ENCODE peak calls at places on chromosomes 6 and 20, in ten cellular contexts. N is BE2C; K is CD4-positive, alpha-beta T cell; G is uterus; Q is cardiac muscle cell; T is GM23338; Y is neural crest cell; E is BJ; I is AG04450; P is dorsolateral prefrontal cortex. Z is an unnamed sample.

GRCh38 chr6:33886673-33887144 is 82.9 kb upstream of the MLN start:
- DNase-seq in K (no peak), N (no peak), P (no peak), G (peak), I (peak), T (no peak), Y (no peak), E (peak), Q (peak), Z (no peak)

GRCh38 chr6:704037-704436 is 11.1 kb upstream of the EXOC2 start:
- DNase-seq in K (no peak), Q (no peak), E (no peak), N (no peak), I (no peak), Y (no peak), P (no peak), T (no peak), G (no peak), Z (no peak)

GRCh38 chr6:35015996-35016395 is 125.1 kb downstream of the TCP11 start:
- DNase-seq in I (no peak), K (no peak), Y (no peak), P (no peak), G (no peak), T (no peak), N (no peak), Q (no peak), E (no peak), Z (no peak)

GRCh38 chr6:142306736-142307135 is 4.9 kb downstream of the ADGRG6 start:
- DNase-seq in P (no peak), K (no peak), T (no peak), Q (no peak), N (no peak), E (no peak), Y (no peak), I (no peak), G (no peak), Z (no peak)

GRCh38 chr6:105851181-105851580 is 235.0 kb upstream of the PRDM1 start:
- DNase-seq in T (peak), Q (no peak), G (peak), I (peak), E (peak), K (no peak), P (no peak), Y (no peak), N (no peak), Z (peak)

GRCh38 chr6:157405986-157406385 is 25.0 kb downstream of the ZDHHC14 start:
- DNase-seq in K (no peak), Y (no peak), I (no peak), N (no peak), T (no peak), P (no peak), G (peak), Q (peak), E (no peak), Z (no peak)

GRCh38 chr20:15949391-15949790 is 623.9 kb downstream of the KIF16B start:
- DNase-seq in I (no peak), E (no peak), P (no peak), Y (no peak), K (no peak), N (no peak), T (peak), G (no peak), Q (no peak), Z (no peak)

GRCh38 chr20:760751-761417 is 7.4 kb downstream of the SLC52A3 start:
- DNase-seq in P (no peak), Y (peak), T (peak), N (peak), Q (peak), K (peak), I (no peak), E (no peak), G (no peak), Z (no peak)

GRCh38 chr20:4864292-4864691 is 137.0 kb downstream of the SLC23A2 start:
- DNase-seq in E (no peak), Y (no peak), G (no peak), P (no peak), I (no peak), K (no peak), T (no peak), Q (no peak), N (no peak), Z (no peak)

GRCh38 chr20:1805816-1806215 is 89.4 kb upstream of the SIRPA start:
- DNase-seq in Y (no peak), Q (no peak), G (no peak), T (no peak), N (no peak), I (no peak), E (no peak), K (no peak), P (no peak), Z (no peak)

GRCh38 chr6:118843685-118844390 is 50.1 kb upstream of the ASF1A start:
- DNase-seq in E (no peak), K (no peak), I (no peak), G (no peak), P (no peak), N (no peak), Y (no peak), Q (peak), T (no peak), Z (no peak)

GRCh38 chr6:16583151-16583762 is 178.0 kb downstream of the ATXN1 start:
- DNase-seq in P (peak), G (no peak), E (no peak), N (no peak), Y (no peak), Q (no peak), I (no peak), T (no peak), K (no peak), Z (no peak)

GRCh38 chr6:31739639-31740396 is at the start of gene MSH5:
- DNase-seq in Q (peak), T (peak), Y (peak), G (peak), I (peak), N (peak), E (peak), P (peak), K (peak), Z (peak)

GRCh38 chr6:31736768-31737314 is 511 bp upstream of the CLIC1 start:
- DNase-seq in E (no peak), N (no peak), Y (no peak), Q (no peak), P (no peak), T (no peak), K (no peak), G (no peak), I (no peak), Z (no peak)

GRCh38 chr6:31737315-31738047 is 1.2 kb upstream of the CLIC1 start:
- DNase-seq in E (no peak), I (no peak), T (peak), G (no peak), N (no peak), Y (no peak), Q (peak), P (no peak), K (no peak), Z (no peak)

GRCh38 chr6:31736026-31736767 is at the start of gene CLIC1:
- DNase-seq in P (no peak), K (peak), E (peak), Q (peak), N (peak), I (no peak), G (peak), T (peak), Y (peak), Z (no peak)

DNA sequence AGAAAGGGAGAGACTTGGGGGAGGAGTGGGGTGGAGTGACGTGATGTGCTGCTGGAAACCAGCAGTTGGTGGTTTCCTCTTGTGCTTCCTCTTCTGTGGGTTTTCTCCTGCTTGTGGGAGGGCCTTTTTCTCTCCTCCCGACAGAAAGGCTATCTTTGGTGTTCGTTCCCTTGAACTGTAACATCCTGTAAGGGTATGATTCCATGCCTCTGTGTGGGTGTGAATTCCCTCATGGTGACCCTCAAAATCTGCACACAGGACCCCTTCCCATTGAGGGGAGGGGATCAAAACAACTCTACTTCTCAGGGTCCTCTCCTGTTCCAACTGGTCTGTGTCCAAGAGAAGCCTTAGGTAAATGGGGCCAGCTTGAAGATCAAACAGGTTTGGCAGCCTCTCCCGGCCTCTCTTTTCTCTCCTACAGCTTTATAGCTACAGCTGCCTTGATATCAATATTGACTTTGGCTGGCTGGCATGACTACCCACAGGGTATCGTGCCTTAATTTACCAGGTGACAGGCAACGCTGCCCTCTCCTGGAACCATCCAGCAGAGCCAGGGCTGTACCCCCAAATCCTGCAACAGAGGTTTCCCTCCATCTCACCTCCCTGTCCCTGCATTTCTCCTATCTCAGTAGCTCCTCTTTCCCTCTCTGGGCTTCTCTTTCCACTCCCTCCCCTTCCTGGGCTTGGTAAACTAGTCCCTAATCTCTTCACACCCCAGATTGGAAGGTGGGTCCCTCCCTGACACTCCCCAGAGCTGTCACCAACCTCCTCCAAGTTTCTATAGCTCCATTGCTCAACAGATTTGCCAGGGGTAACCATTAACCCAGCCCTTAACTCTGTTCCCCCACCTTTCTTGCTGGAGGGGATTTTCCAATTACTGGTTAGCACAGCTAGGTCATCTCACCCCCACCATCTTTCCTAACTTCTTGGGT is 1.5 kb upstream of the MSH5 start:
- DNase-seq in I (peak), K (peak), P (no peak), Y (no peak), E (no peak), N (no peak), G (no peak), Q (peak), T (peak), Z (no peak)
- TF ChIP-seq CTCF in I (peak), K (no peak), P (no peak), Y (peak), E (peak), N (no peak), G (no peak), Q (peak), T (peak), Z (peak)

GRCh38 chr20:51628533-51629398 is 86.2 kb upstream of the NFATC2 start:
- DNase-seq in T (no peak), Q (peak), I (no peak), G (no peak), N (no peak), P (no peak), E (peak), Y (no peak), K (no peak), Z (no peak)

GRCh38 chr20:51629399-51630058 is 87.0 kb upstream of the NFATC2 start:
- DNase-seq in Q (no peak), P (no peak), T (no peak), I (no peak), Y (no peak), K (no peak), E (no peak), G (no peak), N (no peak), Z (no peak)

GRCh38 chr20:51633430-51633829 is 90.9 kb upstream of the NFATC2 start:
- DNase-seq in Q (no peak), G (no peak), T (no peak), K (no peak), N (no peak), Y (no peak), I (no peak), P (no peak), E (no peak), Z (no peak)

GRCh38 chr20:51631953-51632352 is 89.4 kb upstream of the NFATC2 start:
- DNase-seq in Q (no peak), G (no peak), T (no peak), I (no peak), E (no peak), N (no peak), Y (no peak), K (no peak), P (no peak), Z (no peak)

DNA sequence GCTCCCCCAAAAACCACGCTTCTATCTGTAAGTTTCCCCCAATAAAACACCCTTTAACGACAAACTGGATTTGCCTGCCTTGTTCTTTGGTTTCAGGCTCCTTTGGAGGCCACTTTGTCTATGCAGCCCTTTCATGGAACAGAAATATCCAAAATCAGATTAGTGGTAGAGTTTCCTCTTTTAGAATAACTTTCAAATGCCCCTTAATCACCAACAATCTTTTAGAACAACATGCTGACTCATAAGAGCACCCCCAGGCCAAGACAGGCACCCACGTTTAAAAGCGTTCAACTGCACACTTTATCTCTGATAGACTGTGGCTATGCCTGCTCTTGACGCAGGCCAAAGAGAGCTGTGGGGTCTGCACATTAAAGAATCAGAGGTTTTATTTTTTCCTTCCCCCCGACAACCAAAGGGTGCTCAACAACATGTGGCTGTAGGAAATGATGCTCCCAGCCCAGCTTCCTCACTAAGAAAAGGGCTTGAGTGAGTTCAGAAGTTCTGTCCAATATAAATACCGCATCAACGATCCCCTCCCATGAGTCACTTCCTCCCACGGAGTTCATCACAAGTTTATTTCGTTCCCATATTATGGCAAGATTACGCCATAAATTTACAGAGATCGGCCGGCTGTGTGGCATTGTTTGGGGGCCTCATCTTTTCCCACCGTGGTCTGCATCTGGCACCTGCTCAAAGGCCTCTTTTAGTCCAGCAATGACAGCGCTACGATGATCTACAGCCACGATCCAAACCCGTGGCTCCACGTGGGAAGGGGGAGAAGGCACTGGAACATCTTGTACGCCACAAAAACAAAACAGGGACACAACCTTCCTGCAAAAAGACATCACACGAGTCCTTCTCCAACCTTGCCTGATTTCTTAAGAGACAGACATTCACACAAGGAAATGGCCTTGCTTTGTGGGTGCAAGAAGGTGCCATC is 88.8 kb upstream of the NFATC2 start:
- DNase-seq in N (no peak), I (peak), E (peak), P (no peak), G (peak), Q (peak), T (no peak), Y (no peak), K (no peak), Z (peak)
- TF ChIP-seq CTCF in N (no peak), I (no peak), E (no peak), P (no peak), G (no peak), Q (no peak), T (no peak), Y (no peak), K (no peak), Z (no peak)

GRCh38 chr6:89789980-89790379 is 29.6 kb downstream of the MDN1 start:
- DNase-seq in K (no peak), E (no peak), N (no peak), Q (no peak), T (no peak), P (no peak), G (no peak), Y (no peak), I (no peak), Z (no peak)

GRCh38 chr6:89790403-89790802 is 29.2 kb downstream of the MDN1 start:
- DNase-seq in P (no peak), Q (no peak), Y (no peak), E (no peak), G (no peak), K (no peak), I (no peak), N (no peak), T (no peak), Z (no peak)

GRCh38 chr6:89786970-89787369 is 32.6 kb downstream of the MDN1 start:
- DNase-seq in Y (no peak), Q (no peak), K (no peak), P (no peak), N (no peak), G (no peak), E (no peak), I (no peak), T (no peak), Z (no peak)

GRCh38 chr6:89784838-89785237 is 34.8 kb downstream of the MDN1 start:
- DNase-seq in N (no peak), P (no peak), I (no peak), G (no peak), T (no peak), K (no peak), Y (no peak), E (no peak), Q (no peak), Z (no peak)

DNA sequence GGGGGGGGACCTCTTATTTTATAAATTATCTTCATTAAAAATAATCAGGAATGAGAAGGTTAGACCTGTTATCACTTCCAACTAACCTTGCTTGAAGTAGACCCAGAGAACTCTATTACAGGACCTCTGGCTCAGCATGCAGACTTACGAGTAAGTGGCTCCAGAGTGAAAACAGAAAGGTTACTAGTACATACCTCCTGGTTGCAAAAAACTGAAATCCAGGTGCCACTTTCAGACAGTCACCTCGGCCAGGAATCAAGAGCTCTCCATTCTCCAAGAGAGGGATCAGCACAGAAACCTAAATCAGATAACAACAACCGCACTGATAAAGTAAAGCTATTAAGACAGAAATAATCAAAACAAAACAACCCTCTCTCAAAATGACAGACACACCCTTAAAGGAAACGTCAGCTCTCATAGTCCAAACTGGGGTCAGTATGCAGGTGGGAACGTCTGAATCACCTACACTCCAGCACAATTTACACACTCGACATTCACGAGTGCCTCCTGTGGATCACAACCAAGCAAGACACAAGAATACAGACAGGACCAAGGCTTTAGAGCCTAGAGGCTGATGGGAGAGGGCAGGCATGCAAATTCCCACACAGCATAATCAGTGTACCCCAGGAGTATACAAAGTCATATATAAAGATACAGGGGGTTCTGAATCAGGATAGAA is 31.8 kb downstream of the MDN1 start:
- DNase-seq in P (no peak), G (no peak), K (no peak), Q (no peak), N (no peak), I (no peak), E (no peak), Y (no peak), T (no peak), Z (no peak)
- TF ChIP-seq CTCF in P (no peak), G (no peak), K (no peak), Q (no peak), N (no peak), I (no peak), E (no peak), Y (no peak), T (no peak), Z (no peak)

GRCh38 chr6:53179961-53180651 is 31.5 kb upstream of the GCM1 start:
- DNase-seq in T (no peak), N (peak), K (peak), Q (peak), Y (no peak), I (no peak), G (no peak), E (no peak), P (no peak), Z (no peak)

GRCh38 chr6:53180678-53181077 is 32.0 kb upstream of the GCM1 start:
- DNase-seq in P (no peak), K (no peak), E (no peak), N (no peak), I (no peak), Q (no peak), T (no peak), G (no peak), Y (no peak), Z (no peak)

GRCh38 chr6:53174996-53175395 is 26.4 kb upstream of the GCM1 start:
- DNase-seq in G (no peak), N (no peak), T (no peak), E (no peak), P (no peak), Y (no peak), K (no peak), Q (no peak), I (no peak), Z (no peak)

DNA sequence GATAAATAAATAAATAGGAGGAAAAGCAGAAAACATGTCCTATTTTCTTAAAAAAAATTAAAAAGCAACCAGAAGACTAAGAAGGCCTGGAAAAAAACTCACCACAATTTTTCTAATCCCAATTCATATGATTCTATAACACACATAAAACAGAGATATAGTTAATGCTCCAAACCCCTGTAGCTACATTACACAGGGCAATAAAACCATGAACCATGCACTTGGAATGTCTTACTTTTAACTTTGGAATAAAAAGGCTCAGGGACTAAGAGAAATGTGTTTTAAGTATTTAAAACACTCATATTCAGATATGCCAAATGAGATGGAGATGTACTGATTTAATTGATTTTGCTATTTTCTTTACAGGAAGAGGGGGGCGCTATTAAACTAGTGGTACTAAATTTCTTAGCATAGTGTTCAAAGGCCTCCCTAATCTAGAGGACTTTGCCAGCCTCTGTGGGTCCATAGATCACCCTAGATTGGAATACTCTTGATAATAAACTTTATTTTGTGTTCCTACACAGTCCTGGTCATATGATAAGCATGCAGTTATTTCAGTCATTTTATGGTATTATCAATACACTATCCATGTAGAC is 30.3 kb upstream of the GCM1 start:
- DNase-seq in Y (no peak), E (no peak), I (no peak), N (no peak), Q (no peak), K (no peak), T (no peak), P (no peak), G (no peak), Z (no peak)
- TF ChIP-seq CTCF in Y (no peak), E (no peak), I (no peak), N (no peak), Q (no peak), K (no peak), T (peak), P (no peak), G (no peak), Z (no peak)

GRCh38 chr6:63351995-63352586 is 32.3 kb upstream of the LGSN start:
- DNase-seq in G (no peak), K (no peak), Q (peak), N (no peak), Y (no peak), P (no peak), E (no peak), T (peak), I (peak), Z (peak)
- TF ChIP-seq CTCF in G (no peak), K (no peak), Q (peak), N (no peak), Y (peak), P (peak), E (peak), T (no peak), I (peak), Z (peak)

Z was measured in AG09319.